ENCODE peak calls at places on chromosome 2, in four cellular contexts. Z is IMR-90, E is mesendoderm, D is H1. N is an unnamed sample.

GRCh38 chr2:127573298-127573697 is 37.8 kb downstream of the MYO7B start:
- DNase-seq in Z (no peak), E (no peak), D (peak; percentile 26), N (no peak)

GRCh38 chr2:157182204-157182709 is 75.2 kb upstream of the GALNT5 start:
- DNase-seq in Z (peak; percentile 72), D (no peak), E (no peak), N (no peak)

GRCh38 chr2:151251012-151251411 is 10.7 kb downstream of the RBM43 start:
- DNase-seq in E (no peak), Z (peak; percentile 92), D (no peak), N (no peak)

GRCh38 chr2:9310827-9311226 is 104.2 kb downstream of the ASAP2 start:
- DNase-seq in D (no peak), E (no peak), Z (no peak), N (no peak)

GRCh38 chr2:237551071-237551574 is 15.3 kb upstream of the PRLH start:
- DNase-seq in E (no peak), Z (no peak), D (no peak), N (no peak)

GRCh38 chr2:207390302-207391095 is 139.3 kb upstream of the CREB1 start:
- DNase-seq in D (no peak), E (no peak), Z (no peak), N (no peak)

GRCh38 chr2:171703574-171704347 is 16.5 kb downstream of the DYNC1I2 start:
- DNase-seq in D (no peak), E (peak; percentile 31), Z (peak; percentile 56), N (no peak)

GRCh38 chr2:160362018-160362417 is 131.6 kb downstream of the RBMS1 start:
- DNase-seq in D (no peak), Z (no peak), E (no peak), N (no peak)

GRCh38 chr2:189498205-189498604 is 56.9 kb downstream of the WDR75 start:
- DNase-seq in E (no peak), D (no peak), Z (peak; percentile 6), N (no peak)

GRCh38 chr2:101949304-101949703 is 42.5 kb upstream of the IL1R2 start:
- DNase-seq in Z (no peak), E (no peak), D (no peak), N (no peak)

GRCh38 chr2:177334940-177335543 is 57.5 kb upstream of the AGPS start:
- DNase-seq in E (peak; percentile 72), D (no peak), Z (peak; percentile 40), N (no peak)

GRCh38 chr2:19675856-19676460 is 225.8 kb downstream of the TTC32 start:
- DNase-seq in D (no peak), E (no peak), Z (peak; percentile 64), N (no peak)

GRCh38 chr2:44838116-44838790 is 103.2 kb upstream of the SIX3 start:
- DNase-seq in E (no peak), D (peak; percentile 29), Z (no peak), N (no peak)

GRCh38 chr2:220701115-220701514 is 871.0 kb downstream of the EPHA4 start:
- DNase-seq in Z (no peak), E (no peak), D (no peak), N (no peak)

GRCh38 chr2:191710411-191710900 is 32.5 kb downstream of the NABP1 start:
- DNase-seq in Z (peak; percentile 88), E (no peak), D (no peak), N (no peak)

GRCh38 chr2:121076885-121077549 is 208.0 kb downstream of the TFCP2L1 start:
- DNase-seq in Z (peak; percentile 28), D (peak; percentile 99), E (peak; percentile 80), N (peak; percentile 91)

GRCh38 chr2:234873828-234874173 is 78.0 kb upstream of the SH3BP4 start:
- DNase-seq in E (no peak), Z (peak; percentile 70), D (no peak), N (no peak)

GRCh38 chr2:127633556-127634065 is 12.3 kb upstream of the GPR17 start:
- DNase-seq in D (no peak), Z (no peak), E (peak; percentile 19), N (no peak)

GRCh38 chr2:138779451-138780440 is at the start of gene NXPH2:
- DNase-seq in Z (no peak), E (peak; percentile 56), D (peak; percentile 57), N (peak; percentile 54)

GRCh38 chr2:221602938-221603337 is 30.8 kb upstream of the EPHA4 start:
- DNase-seq in D (no peak), E (no peak), Z (no peak), N (no peak)

GRCh38 chr2:233424028-233424951 is 70.0 kb downstream of the DGKD start:
- DNase-seq in Z (no peak), E (no peak), D (peak; percentile 35), N (no peak)

GRCh38 chr2:241871538-241872312 is 2.2 kb downstream of the RTP5 start:
- DNase-seq in Z (no peak), E (no peak), D (no peak), N (no peak)

GRCh38 chr2:70369082-70369481 is 67.2 kb upstream of the FAM136A start:
- DNase-seq in Z (no peak), D (no peak), E (no peak), N (no peak)

GRCh38 chr2:44237221-44237620 is 38.1 kb upstream of the SLC3A1 start:
- DNase-seq in D (no peak), Z (no peak), E (no peak), N (no peak)

GRCh38 chr2:6945087-6945813 is 28.0 kb downstream of the RNF144A start:
- DNase-seq in Z (no peak), E (no peak), D (no peak), N (no peak)

GRCh38 chr2:95040470-95040869 is 15.0 kb downstream of the MAL start:
- DNase-seq in E (peak; percentile 54), D (no peak), Z (no peak), N (no peak)

GRCh38 chr2:43228782-43229659 is 2.6 kb upstream of the ZFP36L2 start:
- DNase-seq in D (no peak), E (no peak), Z (no peak), N (no peak)
- H3K56ac ChIP-seq in D (no peak overlapping the region), E (peak overlapping the region; percentile 53), Z (no peak overlapping the region), N (no peak overlapping the region)

GRCh38 chr2:50615296-50615695 is 416.6 kb downstream of the NRXN1 start:
- DNase-seq in E (no peak), D (no peak), Z (no peak), N (no peak)

GRCh38 chr2:50620783-50621182 is 411.1 kb downstream of the NRXN1 start:
- DNase-seq in D (no peak), E (peak; percentile 18), Z (no peak), N (peak; percentile 30)
- H3K56ac ChIP-seq in D (no peak overlapping the region), E (no peak overlapping the region), Z (no peak overlapping the region), N (no peak overlapping the region)

GRCh38 chr2:8219096-8219495 is 462.8 kb upstream of the ID2 start:
- DNase-seq in Z (no peak), D (no peak), E (no peak), N (no peak)
- H3K56ac ChIP-seq in Z (no peak overlapping the region), D (no peak overlapping the region), E (no peak overlapping the region), N (no peak overlapping the region)

GRCh38 chr2:11411768-11412448 is 54.1 kb downstream of the E2F6 start:
- DNase-seq in Z (peak; percentile 63), D (peak; percentile 65), E (peak; percentile 68), N (peak; percentile 46)
- H3K56ac ChIP-seq in Z (peak overlapping the region; percentile 2), D (no peak overlapping the region), E (peak overlapping the region; percentile 5), N (no peak overlapping the region)

DNA sequence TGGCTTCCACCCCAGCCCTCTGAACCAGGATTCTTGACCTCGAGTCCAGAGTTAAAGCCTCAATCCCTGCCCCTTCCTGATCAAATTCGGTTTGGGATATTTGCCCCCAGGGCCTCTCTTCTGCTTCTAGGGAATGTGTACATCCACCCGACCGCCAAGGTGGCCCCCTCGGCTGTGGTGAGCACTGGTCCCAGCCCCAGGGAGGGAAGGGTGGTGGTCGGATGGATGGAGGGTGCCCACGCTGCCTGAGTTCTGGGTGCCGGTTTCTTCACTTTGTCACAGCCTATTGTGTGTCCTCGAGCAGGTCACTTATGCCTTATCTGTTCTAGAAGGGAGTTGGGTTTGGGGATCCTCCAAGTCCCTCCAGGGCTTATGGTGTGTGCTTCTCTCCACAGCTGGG is 6.9 kb downstream of the GMPPA start:
- DNase-seq in E (no peak), Z (no peak), D (no peak), N (no peak)
- H3K56ac ChIP-seq in E (no peak overlapping the region), Z (no peak overlapping the region), D (no peak overlapping the region), N (no peak overlapping the region)

DNA sequence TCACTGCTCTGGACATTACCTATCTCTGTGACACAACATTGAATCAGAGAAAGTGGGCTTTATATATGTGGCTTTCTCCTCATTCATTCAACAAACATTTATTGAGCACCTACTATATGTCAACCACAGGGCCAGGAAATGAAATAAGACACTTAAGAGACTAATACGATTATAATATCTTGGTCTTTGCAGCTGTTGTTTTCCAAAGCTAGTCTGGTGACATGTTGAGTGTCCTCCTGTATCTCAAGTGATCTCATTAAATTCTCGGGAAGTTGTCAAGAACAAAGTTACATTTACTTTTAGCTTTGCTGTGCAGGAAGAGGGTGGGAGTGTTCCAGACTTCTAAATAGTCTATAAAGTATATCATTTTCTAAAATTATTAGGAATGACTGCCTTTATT is 164.6 kb upstream of the SP5 start:
- DNase-seq in Z (no peak), D (no peak), E (no peak), N (no peak)
- H3K56ac ChIP-seq in Z (no peak overlapping the region), D (no peak overlapping the region), E (no peak overlapping the region), N (no peak overlapping the region)

N was measured in H9.